ENCODE peak calls at places on chromosomes 2 and 18, in five cellular contexts. I, Y, M, F and U are unnamed samples.

GRCh38 chr2:53511549-53511948 is 256.1 kb upstream of the CHAC2 start:
- DNase-seq in I (no peak), M (no peak), Y (no peak), F (no peak), U (no peak)

GRCh38 chr18:28045176-28045810 is 131.6 kb downstream of the CDH2 start:
- DNase-seq in I (no peak), M (peak), Y (no peak), F (no peak), U (no peak)

GRCh38 chr2:71898851-71899681 is 248.6 kb downstream of the CYP26B1 start:
- DNase-seq in I (no peak), F (no peak), M (no peak), Y (no peak), U (no peak)

GRCh38 chr2:39568561-39569006 is 97.1 kb upstream of the TMEM178A start:
- DNase-seq in M (peak), I (no peak), F (peak), Y (no peak), U (no peak)

GRCh38 chr2:121241466-121241865 is 43.5 kb downstream of the TFCP2L1 start:
- DNase-seq in Y (no peak), F (no peak), M (no peak), I (no peak), U (no peak)

GRCh38 chr2:6773007-6773693 is 92.6 kb downstream of the CMPK2 start:
- DNase-seq in Y (peak), I (peak), F (no peak), M (peak), U (no peak)

GRCh38 chr2:112622528-112622849 is 23.2 kb upstream of the SLC20A1 start:
- DNase-seq in M (peak), Y (peak), I (no peak), F (peak), U (no peak)

GRCh38 chr18:58953627-58954026 is 89.0 kb downstream of the ZNF532 start:
- DNase-seq in I (no peak), Y (no peak), M (no peak), F (no peak), U (no peak)

GRCh38 chr2:98875081-98875728 is 60.8 kb downstream of the CRACDL start:
- DNase-seq in I (no peak), Y (no peak), M (no peak), F (no peak), U (peak)

GRCh38 chr2:132651115-132652099 is 18.6 kb downstream of the LYPD1 start:
- DNase-seq in F (no peak), Y (no peak), M (peak), I (no peak), U (no peak)

GRCh38 chr2:52342458-52342857 is 1310.5 kb upstream of the NRXN1 start:
- DNase-seq in M (peak), Y (no peak), I (no peak), F (no peak), U (no peak)

GRCh38 chr2:172012688-172013358 is 13.1 kb downstream of the METAP1D start:
- DNase-seq in I (no peak), M (no peak), Y (no peak), F (no peak), U (no peak)

GRCh38 chr2:84686783-84687442 is 170.6 kb downstream of the DNAH6 start:
- DNase-seq in M (no peak), Y (no peak), I (no peak), F (no peak), U (no peak)

GRCh38 chr2:224987733-224988132 is 54.5 kb downstream of the DOCK10 start:
- DNase-seq in I (no peak), Y (no peak), F (no peak), M (peak), U (no peak)

GRCh38 chr2:14944562-14945346 is 312.2 kb downstream of the LRATD1 start:
- DNase-seq in F (no peak), I (no peak), Y (no peak), M (peak), U (no peak)

GRCh38 chr18:57194622-57195021 is 47.7 kb downstream of the BOD1L2 start:
- DNase-seq in M (no peak), F (no peak), I (no peak), Y (no peak), U (no peak)

GRCh38 chr2:201730651-201731280 is 32.3 kb upstream of the MPP4 start:
- DNase-seq in Y (no peak), I (no peak), F (no peak), M (no peak), U (no peak)

GRCh38 chr2:157895531-157895930 is 19.4 kb upstream of the ACVR1 start:
- DNase-seq in F (peak), I (no peak), M (peak), Y (no peak), U (no peak)

GRCh38 chr2:62340981-62341624 is 145.2 kb downstream of the B3GNT2 start:
- DNase-seq in I (no peak), Y (peak), M (no peak), F (no peak), U (peak)

GRCh38 chr2:45975752-45976517 is 321.3 kb upstream of the EPAS1 start:
- DNase-seq in I (no peak), Y (peak), F (no peak), M (no peak), U (no peak)

GRCh38 chr2:45978302-45978859 is 318.8 kb upstream of the EPAS1 start:
- DNase-seq in I (no peak), Y (peak), F (no peak), M (no peak), U (no peak)

GRCh38 chr2:45974056-45974455 is 322.6 kb downstream of the PRKCE start:
- DNase-seq in F (no peak), I (no peak), Y (no peak), M (no peak), U (peak)

GRCh38 chr2:45973426-45973825 is 322.0 kb downstream of the PRKCE start:
- DNase-seq in M (no peak), I (no peak), Y (no peak), F (no peak), U (no peak)

GRCh38 chr2:45974762-45975408 is 322.3 kb upstream of the EPAS1 start:
- DNase-seq in Y (no peak), M (no peak), I (no peak), F (no peak), U (peak)
- TF ChIP-seq CTCF in Y (no peak), M (no peak), I (no peak), F (no peak), U (no peak)

GRCh38 chr2:109138449-109138848 is 9.4 kb downstream of the SH3RF3 start:
- DNase-seq in I (no peak), M (no peak), Y (no peak), F (no peak), U (no peak)
- H3K4me3 ChIP-seq in I (no peak), M (no peak), Y (no peak), F (no peak), U (no peak)

DNA sequence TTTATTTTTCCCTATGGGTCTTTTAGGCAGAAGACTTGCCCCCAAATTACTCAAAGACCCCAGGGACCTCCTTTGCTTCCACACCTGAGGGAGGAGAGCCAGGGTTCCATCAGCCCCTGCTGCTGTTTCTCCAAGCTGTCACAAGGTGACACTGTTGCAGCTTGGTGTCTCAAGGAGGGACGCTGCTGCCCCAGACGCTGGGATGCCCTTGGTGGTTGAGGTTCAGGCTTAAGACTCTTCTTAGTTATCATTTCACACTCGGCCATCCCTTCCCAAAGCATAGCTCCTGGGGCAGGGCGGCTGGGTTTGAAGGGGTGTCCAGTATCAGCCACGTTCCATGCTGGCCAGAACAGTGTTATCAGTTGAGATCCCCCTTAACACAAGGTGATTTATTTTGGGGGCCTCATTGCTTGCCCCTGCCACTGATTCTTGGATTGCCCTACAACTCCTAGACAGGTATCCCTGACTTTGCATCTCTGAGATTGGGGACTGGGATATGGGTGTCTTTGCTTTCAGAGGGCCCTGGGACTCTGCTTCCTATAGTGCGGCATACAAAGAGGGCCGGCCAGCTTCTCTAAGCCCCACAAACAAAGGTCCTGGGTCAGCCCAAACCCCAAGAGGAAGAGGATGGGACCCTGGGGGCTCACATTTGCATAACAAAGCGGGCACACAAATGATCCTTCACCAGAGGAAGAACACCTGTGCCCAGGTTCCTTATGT is 22.7 kb downstream of the GPR55 start:
- DNase-seq in I (peak), Y (peak), M (peak), F (no peak), U (peak)
- TF ChIP-seq CTCF in I (peak), Y (peak), M (peak), F (peak), U (peak)

DNA sequence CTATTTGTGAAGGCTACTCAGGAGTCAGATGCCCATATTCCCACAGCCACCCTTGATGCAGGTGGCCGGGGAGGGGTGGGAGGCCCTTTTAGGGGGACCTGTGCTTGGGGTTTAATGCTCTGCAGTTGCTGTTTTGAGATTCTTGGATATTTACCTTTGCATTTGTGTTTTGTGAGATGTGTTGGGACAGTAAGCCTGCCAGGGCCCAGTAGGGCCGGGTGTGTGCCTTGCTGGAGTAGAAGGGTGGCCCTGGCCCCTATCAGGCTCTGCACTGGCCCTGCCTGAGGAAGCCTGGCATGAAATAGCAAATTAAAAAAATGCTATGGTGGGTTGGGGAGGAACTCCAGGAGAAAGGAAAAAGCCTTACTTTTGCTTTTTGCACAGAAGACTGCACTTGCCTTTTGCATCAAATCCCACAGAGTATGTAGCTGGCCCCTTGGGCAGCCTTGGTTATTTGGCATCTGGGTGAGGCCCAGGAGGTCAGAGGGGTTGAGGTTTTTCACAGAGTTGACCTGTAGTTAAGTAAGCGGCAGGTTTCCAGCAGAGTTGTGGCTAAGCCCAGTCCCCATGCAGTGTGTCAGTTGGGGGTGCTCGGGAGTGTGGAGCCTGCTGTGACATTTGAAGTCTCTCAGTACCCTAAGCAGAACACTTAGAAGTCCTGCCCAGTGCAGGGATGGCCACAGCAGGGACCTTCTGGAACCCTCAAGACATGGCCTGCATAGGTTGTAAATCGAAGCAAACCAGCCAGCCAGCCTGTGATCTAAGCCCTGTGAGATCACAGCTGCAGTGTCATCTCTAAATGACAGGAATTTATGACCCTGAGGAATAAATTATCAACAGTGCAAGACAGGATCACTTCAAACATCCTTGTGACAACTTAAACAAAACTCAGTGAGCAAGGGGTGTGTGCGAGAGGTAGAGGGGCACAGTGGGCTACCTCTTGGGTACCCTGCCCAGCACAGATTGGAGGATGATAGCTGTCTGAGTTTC is 68.8 kb downstream of the SH3RF3 start:
- DNase-seq in Y (no peak), M (no peak), I (no peak), F (no peak), U (no peak)
- H3K4me3 ChIP-seq in Y (no peak), M (no peak), I (no peak), F (no peak), U (no peak)

GRCh38 chr18:12476955-12477354 is 69.2 kb downstream of the PRELID3A start:
- DNase-seq in I (no peak), M (no peak), F (no peak), Y (no peak), U (no peak)

GRCh38 chr18:12474876-12475275 is 67.1 kb downstream of the PRELID3A start:
- DNase-seq in M (peak), Y (no peak), F (no peak), I (no peak), U (no peak)

GRCh38 chr18:12479982-12480381 is 72.3 kb downstream of the PRELID3A start:
- DNase-seq in Y (no peak), F (no peak), I (no peak), M (peak), U (no peak)

GRCh38 chr18:12477606-12478005 is 69.9 kb downstream of the PRELID3A start:
- DNase-seq in F (no peak), Y (no peak), M (no peak), I (no peak), U (no peak)

GRCh38 chr18:12478269-12479057 is 70.7 kb downstream of the PRELID3A start:
- DNase-seq in F (no peak), Y (no peak), M (no peak), I (no peak), U (no peak)
- TF ChIP-seq CTCF in F (peak), Y (no peak), M (peak), I (no peak), U (no peak)

DNA sequence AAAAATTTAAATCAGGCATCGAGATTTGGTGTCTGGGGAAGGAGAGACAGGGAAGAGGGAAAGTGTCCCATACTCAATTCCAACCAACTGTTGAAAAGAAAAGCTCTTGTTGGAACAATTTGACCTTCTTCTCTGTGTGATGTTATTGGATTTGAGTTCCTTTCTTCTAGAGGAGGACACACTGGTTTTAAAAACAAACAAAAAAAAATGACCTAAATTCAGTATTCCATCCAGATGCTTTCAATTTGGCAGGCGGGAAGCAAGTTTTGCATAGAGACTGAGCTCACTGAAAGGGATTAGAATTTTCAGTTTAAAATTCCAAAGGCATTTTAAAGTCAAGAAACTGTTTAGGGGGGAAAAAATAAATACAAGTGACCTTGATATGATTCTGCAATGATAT is 126.7 kb downstream of the CDH20 start:
- DNase-seq in I (no peak), Y (no peak), F (no peak), M (no peak), U (no peak)
- H3K4me3 ChIP-seq in I (no peak), Y (no peak), F (no peak), M (no peak), U (no peak)